ENCODE peak calls at places on chromosomes 16 and 17, in four cellular contexts. Y, X, O and G are unnamed samples.

GRCh38 chr16:85088570-85089214 is 23.6 kb downstream of the CIBAR2 start:
- DNase-seq in Y (peak; percentile 63), X (no peak), O (no peak), G (no peak)

GRCh38 chr17:50836826-50837225 is 1.4 kb downstream of the WFIKKN2 start:
- DNase-seq in Y (no peak), O (no peak), X (no peak), G (no peak)

GRCh38 chr16:2614761-2615191 is 67.5 kb upstream of the KCTD5 start:
- DNase-seq in X (no peak), O (no peak), Y (no peak), G (no peak)

GRCh38 chr17:4587803-4588202 is 3.5 kb downstream of the SMTNL2 start:
- DNase-seq in X (no peak), O (no peak), Y (peak; percentile 92), G (no peak)

GRCh38 chr17:17036520-17036998 is 5.7 kb upstream of the MPRIP start:
- DNase-seq in O (no peak), Y (no peak), X (no peak), G (no peak)

GRCh38 chr16:3728424-3729160 is 11.3 kb upstream of the TRAP1 start:
- DNase-seq in O (no peak), Y (no peak), X (no peak), G (no peak)

GRCh38 chr16:74896389-74897370 is 88.2 kb downstream of the WDR59 start:
- DNase-seq in X (no peak), Y (no peak), O (no peak), G (no peak)

GRCh38 chr16:67893791-67894399 is 841 bp downstream of the PSKH1 start:
- DNase-seq in X (no peak), O (no peak), Y (no peak), G (peak; percentile 60)

GRCh38 chr17:8124350-8125195 is 667 bp upstream of the HES7 start:
- DNase-seq in X (no peak), Y (peak; percentile 50), O (peak; percentile 32), G (no peak)

GRCh38 chr16:87562201-87562600 is 40.1 kb upstream of the JPH3 start:
- DNase-seq in Y (no peak), O (no peak), X (no peak), G (no peak)

GRCh38 chr16:15887283-15887682 is 1.1 kb downstream of the CEP20 start:
- DNase-seq in X (no peak), Y (no peak), O (no peak), G (no peak)

GRCh38 chr16:30533748-30534367 is 800 bp downstream of the ZNF747 start:
- DNase-seq in O (peak; percentile 45), X (no peak), Y (peak; percentile 20), G (no peak)

GRCh38 chr17:59418732-59419166 is 87.3 kb downstream of the YPEL2 start:
- DNase-seq in X (no peak), Y (peak; percentile 70), O (no peak), G (no peak)

GRCh38 chr17:81241648-81242420 is 2.7 kb downstream of the NDUFAF8 start:
- DNase-seq in Y (peak; percentile 88), O (peak; percentile 89), X (peak; percentile 64), G (peak; percentile 57)

GRCh38 chr17:1779571-1780074 is 17.8 kb downstream of the SERPINF1 start:
- DNase-seq in Y (no peak), X (no peak), O (no peak), G (no peak)

GRCh38 chr16:83116274-83116892 is 489.6 kb downstream of the CDH13 start:
- DNase-seq in O (no peak), X (no peak), Y (no peak), G (no peak)